ENCODE peak calls at places on chromosomes 6 and 20, in seven cellular contexts. Y is GM03348; G is effector memory CD4-positive, alpha-beta T cell; M is head of caudate nucleus; L is nephron progenitor cell; A is stimulated activated CD8-positive, alpha-beta memory T cell treated with anti-CD3 and anti-CD28 coated beads, Interleukin-7, amount 100 ng/mL, for 1 hour; H is kidney tubule cell. T is an unnamed sample.
A peak's percentile ranks its signal among the peaks of the same experiment; 100 is the strongest.

GRCh38 chr20:46569961-46570360 is 19.5 kb upstream of the OCSTAMP start:
- DNase-seq in Y (no peak), G (no peak), M (no peak), L (no peak), A (no peak), H (no peak), T (no peak)

GRCh38 chr6:140046030-140046632 is 671.7 kb upstream of the CITED2 start:
- DNase-seq in Y (no peak), G (no peak), M (no peak), L (no peak), A (no peak), H (no peak), T (no peak)

GRCh38 chr6:43712590-43712989 is 25.0 kb upstream of the MRPS18A start:
- DNase-seq in Y (no peak), G (no peak), M (no peak), L (no peak), A (no peak), H (no peak), T (no peak)

GRCh38 chr20:48148916-48149672 is 363.8 kb upstream of the SULF2 start:
- DNase-seq in Y (no peak), G (no peak), M (no peak), L (no peak), A (no peak), H (no peak), T (no peak)

GRCh38 chr6:164151161-164151728 is 736.7 kb downstream of the QKI start:
- DNase-seq in Y (no peak), G (no peak), M (peak; percentile 84), L (no peak), A (no peak), H (no peak), T (no peak)

GRCh38 chr20:14919473-14920157 is 582.2 kb upstream of the FLRT3 start:
- DNase-seq in Y (no peak), G (no peak), M (no peak), L (no peak), A (no peak), H (peak; percentile 67), T (no peak)

GRCh38 chr6:109420751-109421150 is 19.7 kb downstream of the PPIL6 start:
- DNase-seq in Y (no peak), G (no peak), M (no peak), L (no peak), A (no peak), H (peak; percentile 82), T (peak; percentile 76)

GRCh38 chr6:33213166-33213988 is 5.1 kb downstream of the RING1 start:
- DNase-seq in Y (peak; percentile 67), G (no peak), M (peak; percentile 67), L (peak; percentile 55), A (no peak), H (no peak), T (no peak)

GRCh38 chr20:13984211-13984610 is 6.2 kb downstream of the SEL1L2 start:
- DNase-seq in Y (no peak), G (no peak), M (no peak), L (no peak), A (no peak), H (peak; percentile 28), T (no peak)

GRCh38 chr6:52157301-52157930 is 28.8 kb upstream of the IL17A start:
- DNase-seq in Y (no peak), G (no peak), M (no peak), L (no peak), A (no peak), H (peak; percentile 96), T (peak; percentile 27)

GRCh38 chr6:11500008-11500407 is 37.5 kb upstream of the TMEM170B start:
- DNase-seq in Y (peak; percentile 27), G (no peak), M (no peak), L (no peak), A (no peak), H (peak; percentile 87), T (no peak)

GRCh38 chr6:37314117-37314802 is 39.5 kb upstream of the RNF8 start:
- DNase-seq in Y (no peak), G (no peak), M (no peak), L (no peak), A (no peak), H (no peak), T (no peak)

GRCh38 chr20:43843096-43843964 is 71.3 kb upstream of the TOX2 start:
- DNase-seq in Y (peak; percentile 65), G (no peak), M (peak; percentile 2), L (no peak), A (no peak), H (peak; percentile 81), T (peak; percentile 5)

GRCh38 chr20:32062776-32063170 is 10.7 kb downstream of the HCK start:
- DNase-seq in Y (no peak), G (no peak), M (peak; percentile 66), L (no peak), A (no peak), H (no peak), T (no peak)

GRCh38 chr6:128432394-128432793 is 88.0 kb downstream of the PTPRK start:
- DNase-seq in Y (peak; percentile 45), G (no peak), M (no peak), L (no peak), A (no peak), H (peak; percentile 53), T (peak; percentile 12)